ENCODE peak calls at places on chromosome 18, in eight cellular contexts. J, S, Z, V, C, O, L and Q are unnamed samples.
A peak's percentile ranks its signal among the peaks of the same experiment; 100 is the strongest.

GRCh38 chr18:61851940-61852451 is 40.8 kb downstream of the RNF152 start:
- DNase-seq in O (no peak), C (no peak), S (no peak), Z (no peak), L (no peak), J (no peak), V (no peak), Q (no peak)

GRCh38 chr18:63237911-63238710 is 81.5 kb downstream of the BCL2 start:
- DNase-seq in J (peak; percentile 70), S (peak; percentile 75), V (no peak), C (no peak), L (no peak), Z (no peak), O (no peak), Q (no peak)

GRCh38 chr18:58398648-58399398 is 230.1 kb downstream of the ALPK2 start:
- DNase-seq in S (no peak), O (no peak), L (no peak), C (no peak), J (no peak), V (no peak), Z (no peak), Q (no peak)

GRCh38 chr18:32714571-32715148 is 58.2 kb downstream of the KLHL14 start:
- DNase-seq in C (no peak), V (peak; percentile 67), J (peak; percentile 84), Z (peak; percentile 62), L (no peak), S (peak; percentile 76), O (no peak), Q (peak; percentile 58)

GRCh38 chr18:433297-433696 is 67.2 kb downstream of the COLEC12 start:
- DNase-seq in Z (no peak), J (no peak), L (no peak), O (no peak), C (no peak), V (no peak), S (no peak), Q (no peak)

GRCh38 chr18:61466736-61467135 is 133.5 kb downstream of the CDH20 start:
- DNase-seq in L (no peak), C (no peak), Z (no peak), S (no peak), O (no peak), V (no peak), J (peak; percentile 54), Q (no peak)

GRCh38 chr18:55422456-55423185 is 165.4 kb downstream of the TCF4 start:
- DNase-seq in Z (peak; percentile 26), J (peak; percentile 56), C (no peak), V (no peak), O (no peak), L (no peak), S (no peak), Q (peak; percentile 66)

GRCh38 chr18:5979971-5980457 is 84.7 kb upstream of the TMEM200C start:
- DNase-seq in L (no peak), C (no peak), Z (no peak), O (no peak), J (no peak), V (no peak), S (no peak), Q (no peak)

GRCh38 chr18:62365420-62365819 is 40.3 kb downstream of the TNFRSF11A start:
- DNase-seq in V (no peak), Z (no peak), S (no peak), C (no peak), O (no peak), J (no peak), L (no peak), Q (no peak)

GRCh38 chr18:68181956-68182355 is 533.0 kb downstream of the TMX3 start:
- DNase-seq in Z (no peak), L (no peak), J (no peak), V (no peak), C (no peak), S (no peak), O (no peak), Q (no peak)

GRCh38 chr18:23662309-23663263 is at the start of gene ANKRD29:
- DNase-seq in C (peak; percentile 48), O (peak; percentile 38), V (peak; percentile 38), J (peak; percentile 56), S (peak; percentile 89), Z (peak; percentile 31), L (no peak), Q (no peak)

GRCh38 chr18:46320928-46321855 is 217.0 kb downstream of the HAUS1 start:
- DNase-seq in Z (no peak), L (no peak), V (no peak), S (no peak), J (no peak), O (no peak), C (no peak), Q (no peak)

GRCh38 chr18:71115261-71115660 is 826.4 kb downstream of the SOCS6 start:
- DNase-seq in O (no peak), V (no peak), L (no peak), Z (no peak), S (no peak), J (no peak), C (no peak), Q (no peak)

GRCh38 chr18:55120896-55121295 is 161.6 kb upstream of the CCDC68 start:
- DNase-seq in Z (no peak), V (no peak), C (no peak), J (no peak), L (no peak), S (no peak), O (no peak), Q (no peak)

GRCh38 chr18:63285332-63285731 is 34.2 kb downstream of the BCL2 start:
- DNase-seq in Z (no peak), S (no peak), V (peak; percentile 54), J (no peak), O (no peak), C (no peak), L (no peak), Q (no peak)

GRCh38 chr18:59032308-59032707 is 107.4 kb upstream of the SEC11C start:
- DNase-seq in V (no peak), O (no peak), Z (no peak), L (no peak), C (no peak), J (no peak), S (no peak), Q (no peak)

GRCh38 chr18:26307161-26307773 is 81.0 kb downstream of the TAF4B start:
- DNase-seq in Z (peak; percentile 47), J (peak; percentile 75), S (peak; percentile 50), C (no peak), L (no peak), O (no peak), V (peak; percentile 55), Q (no peak)

GRCh38 chr18:78986018-78986481 is 6.4 kb downstream of the SALL3 start:
- DNase-seq in S (no peak), V (no peak), Z (peak; percentile 56), L (no peak), C (no peak), O (no peak), J (peak; percentile 81), Q (no peak)

GRCh38 chr18:3682061-3682460 is 232.1 kb downstream of the TGIF1 start:
- DNase-seq in J (no peak), L (no peak), Z (no peak), C (no peak), O (no peak), S (no peak), V (no peak), Q (no peak)

GRCh38 chr18:61173579-61173978 is 159.7 kb upstream of the CDH20 start:
- DNase-seq in J (no peak), S (no peak), C (no peak), V (no peak), L (no peak), O (no peak), Z (no peak), Q (no peak)

GRCh38 chr18:55088561-55088960 is 129.3 kb upstream of the CCDC68 start:
- DNase-seq in V (no peak), O (no peak), J (no peak), C (no peak), S (no peak), Z (no peak), L (no peak), Q (no peak)